ENCODE peak calls at places on chromosomes 11 and 22, in eight cellular contexts. One of them, this sample, is unnamed.

GRCh38 chr11:44229664-44230063 is 80.3 kb downstream of the ALX4 start:
- DNase-seq in HTR-8/SVneo: no peak
- DNase-seq in Jurkat, Clone E6-1: no peak
- DNase-seq in stomach: no peak
- DNase-seq in EL: peak
- DNase-seq in lower leg skin: no peak
- DNase-seq in iPS-NIHi11: no peak
- DNase-seq in MG63: no peak
- DNase-seq in this sample: no peak

GRCh38 chr22:49925525-49926128 is 7.2 kb downstream of the CRELD2 start:
- DNase-seq in iPS-NIHi11: no peak
- DNase-seq in HTR-8/SVneo: no peak
- DNase-seq in MG63: no peak
- DNase-seq in lower leg skin: no peak
- DNase-seq in stomach: no peak
- DNase-seq in Jurkat, Clone E6-1: peak
- DNase-seq in EL: no peak
- DNase-seq in this sample: no peak

GRCh38 chr22:41380993-41381328 is 781 bp upstream of the TEF start:
- DNase-seq in MG63: peak
- DNase-seq in stomach: peak
- DNase-seq in iPS-NIHi11: no peak
- DNase-seq in EL: peak
- DNase-seq in lower leg skin: no peak
- DNase-seq in HTR-8/SVneo: peak
- DNase-seq in Jurkat, Clone E6-1: no peak
- DNase-seq in this sample: peak

GRCh38 chr11:38392176-38392575 is 1794.1 kb upstream of the RAG2 start:
- DNase-seq in stomach: no peak
- DNase-seq in MG63: no peak
- DNase-seq in lower leg skin: no peak
- DNase-seq in iPS-NIHi11: no peak
- DNase-seq in EL: peak
- DNase-seq in HTR-8/SVneo: peak
- DNase-seq in Jurkat, Clone E6-1: no peak
- DNase-seq in this sample: no peak

GRCh38 chr11:62983536-62984199 is 1.1 kb downstream of the SLC22A6 start:
- DNase-seq in stomach: no peak
- DNase-seq in Jurkat, Clone E6-1: no peak
- DNase-seq in iPS-NIHi11: no peak
- DNase-seq in MG63: no peak
- DNase-seq in HTR-8/SVneo: no peak
- DNase-seq in EL: no peak
- DNase-seq in lower leg skin: no peak
- DNase-seq in this sample: no peak

GRCh38 chr11:30458541-30458940 is 127.6 kb downstream of the MPPED2 start:
- DNase-seq in Jurkat, Clone E6-1: peak
- DNase-seq in HTR-8/SVneo: no peak
- DNase-seq in MG63: no peak
- DNase-seq in EL: no peak
- DNase-seq in lower leg skin: no peak
- DNase-seq in stomach: no peak
- DNase-seq in iPS-NIHi11: no peak
- DNase-seq in this sample: no peak

GRCh38 chr11:119380160-119380815 is 1.2 kb downstream of the USP2 start:
- DNase-seq in iPS-NIHi11: no peak
- DNase-seq in MG63: no peak
- DNase-seq in HTR-8/SVneo: no peak
- DNase-seq in stomach: no peak
- DNase-seq in Jurkat, Clone E6-1: no peak
- DNase-seq in EL: no peak
- DNase-seq in lower leg skin: peak
- DNase-seq in this sample: peak

GRCh38 chr22:39995346-39996252 is 845 bp downstream of the FAM83F start:
- DNase-seq in Jurkat, Clone E6-1: no peak
- DNase-seq in lower leg skin: no peak
- DNase-seq in HTR-8/SVneo: no peak
- DNase-seq in iPS-NIHi11: no peak
- DNase-seq in MG63: no peak
- DNase-seq in stomach: peak
- DNase-seq in EL: no peak
- DNase-seq in this sample: no peak

GRCh38 chr11:78961938-78962701 is 387.5 kb upstream of the NARS2 start:
- DNase-seq in Jurkat, Clone E6-1: no peak
- DNase-seq in HTR-8/SVneo: no peak
- DNase-seq in stomach: no peak
- DNase-seq in iPS-NIHi11: peak
- DNase-seq in EL: peak
- DNase-seq in lower leg skin: peak
- DNase-seq in MG63: no peak
- DNase-seq in this sample: no peak

GRCh38 chr11:78564889-78565467 is 9.7 kb downstream of the NARS2 start:
- DNase-seq in stomach: no peak
- DNase-seq in EL: peak
- DNase-seq in iPS-NIHi11: no peak
- DNase-seq in Jurkat, Clone E6-1: no peak
- DNase-seq in HTR-8/SVneo: no peak
- DNase-seq in MG63: no peak
- DNase-seq in lower leg skin: no peak
- DNase-seq in this sample: no peak

GRCh38 chr11:10322830-10323792 is 18.2 kb downstream of the ADM start:
- DNase-seq in HTR-8/SVneo: peak
- DNase-seq in MG63: peak
- DNase-seq in lower leg skin: peak
- DNase-seq in iPS-NIHi11: no peak
- DNase-seq in stomach: peak
- DNase-seq in EL: peak
- DNase-seq in Jurkat, Clone E6-1: peak
- DNase-seq in this sample: no peak

GRCh38 chr11:112318193-112318592 is 57.5 kb upstream of the PLET1 start:
- DNase-seq in EL: peak
- DNase-seq in iPS-NIHi11: no peak
- DNase-seq in Jurkat, Clone E6-1: no peak
- DNase-seq in stomach: no peak
- DNase-seq in HTR-8/SVneo: peak
- DNase-seq in MG63: peak
- DNase-seq in lower leg skin: no peak
- DNase-seq in this sample: no peak

GRCh38 chr22:33328789-33329296 is 270.7 kb upstream of the SYN3 start:
- DNase-seq in lower leg skin: no peak
- DNase-seq in iPS-NIHi11: no peak
- DNase-seq in EL: peak
- DNase-seq in HTR-8/SVneo: no peak
- DNase-seq in MG63: peak
- DNase-seq in Jurkat, Clone E6-1: no peak
- DNase-seq in stomach: no peak
- DNase-seq in this sample: no peak

GRCh38 chr22:43921361-43921760 is 2.2 kb upstream of the PNPLA3 start:
- DNase-seq in MG63: peak
- DNase-seq in HTR-8/SVneo: peak
- DNase-seq in lower leg skin: no peak
- DNase-seq in iPS-NIHi11: no peak
- DNase-seq in Jurkat, Clone E6-1: no peak
- DNase-seq in EL: peak
- DNase-seq in stomach: no peak
- DNase-seq in this sample: no peak

GRCh38 chr22:36687516-36687915 is 16.0 kb downstream of the CACNG2 start:
- DNase-seq in HTR-8/SVneo: no peak
- DNase-seq in Jurkat, Clone E6-1: no peak
- DNase-seq in EL: no peak
- DNase-seq in MG63: no peak
- DNase-seq in stomach: no peak
- DNase-seq in iPS-NIHi11: no peak
- DNase-seq in lower leg skin: no peak
- DNase-seq in this sample: no peak

GRCh38 chr11:100991541-100991940 is 138.1 kb downstream of the PGR start:
- DNase-seq in iPS-NIHi11: no peak
- DNase-seq in stomach: no peak
- DNase-seq in HTR-8/SVneo: no peak
- DNase-seq in MG63: no peak
- DNase-seq in EL: no peak
- DNase-seq in lower leg skin: no peak
- DNase-seq in Jurkat, Clone E6-1: peak
- DNase-seq in this sample: no peak

GRCh38 chr22:50530280-50530856 is 556 bp upstream of the TYMP start:
- DNase-seq in Jurkat, Clone E6-1: no peak
- DNase-seq in MG63: peak
- DNase-seq in stomach: peak
- DNase-seq in iPS-NIHi11: peak
- DNase-seq in EL: peak
- DNase-seq in lower leg skin: peak
- DNase-seq in HTR-8/SVneo: no peak
- DNase-seq in this sample: no peak

GRCh38 chr22:48934446-48934845 is 893.2 kb downstream of the BRD1 start:
- DNase-seq in HTR-8/SVneo: no peak
- DNase-seq in stomach: no peak
- DNase-seq in Jurkat, Clone E6-1: no peak
- DNase-seq in EL: no peak
- DNase-seq in MG63: no peak
- DNase-seq in lower leg skin: no peak
- DNase-seq in iPS-NIHi11: no peak
- DNase-seq in this sample: no peak

GRCh38 chr11:125165111-125165663 is 636 bp downstream of the PKNOX2 start:
- DNase-seq in MG63: peak
- DNase-seq in lower leg skin: peak
- DNase-seq in HTR-8/SVneo: peak
- DNase-seq in stomach: peak
- DNase-seq in Jurkat, Clone E6-1: no peak
- DNase-seq in EL: peak
- DNase-seq in iPS-NIHi11: no peak
- DNase-seq in this sample: no peak

GRCh38 chr11:85114786-85115185 is 512.4 kb downstream of the DLG2 start:
- DNase-seq in lower leg skin: no peak
- DNase-seq in EL: no peak
- DNase-seq in MG63: no peak
- DNase-seq in iPS-NIHi11: no peak
- DNase-seq in HTR-8/SVneo: no peak
- DNase-seq in stomach: no peak
- DNase-seq in Jurkat, Clone E6-1: no peak
- DNase-seq in this sample: no peak

GRCh38 chr11:18253222-18253621 is 4.8 kb upstream of the SAA2 start:
- DNase-seq in HTR-8/SVneo: no peak
- DNase-seq in EL: no peak
- DNase-seq in Jurkat, Clone E6-1: no peak
- DNase-seq in iPS-NIHi11: no peak
- DNase-seq in stomach: no peak
- DNase-seq in MG63: no peak
- DNase-seq in lower leg skin: no peak
- DNase-seq in this sample: no peak

GRCh38 chr11:78922886-78923625 is 348.4 kb upstream of the NARS2 start:
- DNase-seq in HTR-8/SVneo: no peak
- DNase-seq in stomach: no peak
- DNase-seq in Jurkat, Clone E6-1: no peak
- DNase-seq in lower leg skin: peak
- DNase-seq in iPS-NIHi11: no peak
- DNase-seq in MG63: no peak
- DNase-seq in EL: no peak
- DNase-seq in this sample: no peak

GRCh38 chr11:76597533-76598425 is 72.8 kb downstream of the LRRC32 start:
- DNase-seq in HTR-8/SVneo: no peak
- DNase-seq in stomach: no peak
- DNase-seq in iPS-NIHi11: no peak
- DNase-seq in MG63: no peak
- DNase-seq in lower leg skin: no peak
- DNase-seq in EL: no peak
- DNase-seq in Jurkat, Clone E6-1: peak
- DNase-seq in this sample: peak

GRCh38 chr11:106670069-106670468 is 348.2 kb downstream of the GUCY1A2 start:
- DNase-seq in Jurkat, Clone E6-1: no peak
- DNase-seq in MG63: no peak
- DNase-seq in EL: no peak
- DNase-seq in HTR-8/SVneo: no peak
- DNase-seq in lower leg skin: no peak
- DNase-seq in iPS-NIHi11: peak
- DNase-seq in stomach: no peak
- DNase-seq in this sample: no peak

GRCh38 chr11:25755918-25756584 is 575.9 kb upstream of the ANO3 start:
- DNase-seq in lower leg skin: peak
- DNase-seq in iPS-NIHi11: no peak
- DNase-seq in MG63: no peak
- DNase-seq in stomach: no peak
- DNase-seq in EL: no peak
- DNase-seq in HTR-8/SVneo: no peak
- DNase-seq in Jurkat, Clone E6-1: no peak
- DNase-seq in this sample: no peak

GRCh38 chr11:368414-369335 is 624 bp upstream of the B4GALNT4 start:
- DNase-seq in HTR-8/SVneo: peak
- DNase-seq in MG63: peak
- DNase-seq in iPS-NIHi11: no peak
- DNase-seq in Jurkat, Clone E6-1: no peak
- DNase-seq in stomach: no peak
- DNase-seq in EL: no peak
- DNase-seq in lower leg skin: no peak
- DNase-seq in this sample: no peak

GRCh38 chr11:129828301-129828836 is 12.7 kb downstream of the TMEM45B start:
- DNase-seq in iPS-NIHi11: no peak
- DNase-seq in Jurkat, Clone E6-1: no peak
- DNase-seq in lower leg skin: no peak
- DNase-seq in stomach: peak
- DNase-seq in MG63: no peak
- DNase-seq in HTR-8/SVneo: no peak
- DNase-seq in EL: no peak
- DNase-seq in this sample: no peak

GRCh38 chr11:124946735-124947141 is 7.3 kb upstream of the CCDC15 start:
- DNase-seq in Jurkat, Clone E6-1: no peak
- DNase-seq in MG63: peak
- DNase-seq in stomach: no peak
- DNase-seq in iPS-NIHi11: no peak
- DNase-seq in HTR-8/SVneo: no peak
- DNase-seq in EL: peak
- DNase-seq in lower leg skin: no peak
- DNase-seq in this sample: no peak

GRCh38 chr22:22199634-22200033 is 45.0 kb upstream of the VPREB1 start:
- DNase-seq in stomach: no peak
- DNase-seq in MG63: no peak
- DNase-seq in HTR-8/SVneo: no peak
- DNase-seq in EL: no peak
- DNase-seq in lower leg skin: no peak
- DNase-seq in iPS-NIHi11: no peak
- DNase-seq in Jurkat, Clone E6-1: no peak
- DNase-seq in this sample: no peak

GRCh38 chr11:88421530-88421929 is 84.0 kb upstream of the CTSC start:
- DNase-seq in stomach: no peak
- DNase-seq in EL: no peak
- DNase-seq in Jurkat, Clone E6-1: peak
- DNase-seq in HTR-8/SVneo: no peak
- DNase-seq in iPS-NIHi11: peak
- DNase-seq in MG63: no peak
- DNase-seq in lower leg skin: no peak
- DNase-seq in this sample: no peak

GRCh38 chr11:2213384-2213842 is 41.8 kb upstream of the TH start:
- DNase-seq in iPS-NIHi11: peak
- DNase-seq in MG63: no peak
- DNase-seq in lower leg skin: no peak
- DNase-seq in Jurkat, Clone E6-1: no peak
- DNase-seq in EL: no peak
- DNase-seq in stomach: no peak
- DNase-seq in HTR-8/SVneo: no peak
- DNase-seq in this sample: peak

This sample was measured in vagina.